ENCODE peak calls at places on chromosomes 12 and 14, in five cellular contexts. Q is PC-9, Z is foreskin keratinocyte, B is aorta, Y is suprapubic skin. P is an unnamed sample.

GRCh38 chr14:92121207-92121669 is 268 bp downstream of the NDUFB1 start:
- DNase-seq in Z (peak), B (peak), Y (no peak), Q (no peak), P (no peak)

GRCh38 chr12:4284306-4284705 is 10.7 kb downstream of the CCND2 start:
- DNase-seq in B (no peak), Q (no peak), Y (no peak), Z (no peak), P (no peak)

GRCh38 chr12:88578821-88579518 is 1.3 kb downstream of the KITLG start:
- DNase-seq in Z (no peak), Y (no peak), B (no peak), Q (no peak), P (no peak)

GRCh38 chr12:131604146-131604844 is 106.6 kb upstream of the SFSWAP start:
- DNase-seq in Z (no peak), Y (no peak), B (no peak), Q (no peak), P (no peak)

GRCh38 chr12:99670635-99671034 is 23.1 kb downstream of the GARIN6 start:
- DNase-seq in B (no peak), Y (no peak), Q (no peak), Z (peak), P (no peak)

GRCh38 chr12:10661338-10661737 is 12.5 kb downstream of the STYK1 start:
- DNase-seq in Y (no peak), B (no peak), Z (no peak), Q (peak), P (peak)

GRCh38 chr12:119183942-119184695 is 5.4 kb downstream of the HSPB8 start:
- DNase-seq in Y (no peak), Q (no peak), B (peak), Z (no peak), P (no peak)

GRCh38 chr12:101697930-101698781 is 716 bp downstream of the CHPT1 start:
- DNase-seq in B (peak), Q (no peak), Z (no peak), Y (peak), P (no peak)

GRCh38 chr14:64541971-64542838 is 1.7 kb downstream of the HSPA2 start:
- DNase-seq in Q (no peak), B (peak), Z (no peak), Y (peak), P (no peak)
- H3K27ac ChIP-seq in Q (no peak), B (no peak), Z (peak), Y (no peak), P (no peak)

GRCh38 chr12:11819643-11820042 is 170.2 kb downstream of the ETV6 start:
- DNase-seq in B (no peak), Q (no peak), Z (no peak), Y (no peak), P (no peak)
- H3K27ac ChIP-seq in B (no peak), Q (no peak), Z (no peak), Y (no peak), P (no peak)

GRCh38 chr12:128819293-128820144 is 4.2 kb downstream of the SLC15A4 start:
- DNase-seq in Q (no peak), B (no peak), Y (peak), Z (no peak), P (no peak)

GRCh38 chr12:128818065-128819022 is 5.4 kb downstream of the SLC15A4 start:
- DNase-seq in Z (peak), B (peak), Q (no peak), Y (peak), P (no peak)

GRCh38 chr12:128816643-128816920 is 7.2 kb downstream of the SLC15A4 start:
- DNase-seq in B (no peak), Z (no peak), Q (no peak), Y (peak), P (no peak)

GRCh38 chr12:128815779-128816642 is 7.7 kb downstream of the SLC15A4 start:
- DNase-seq in B (no peak), Z (no peak), Y (no peak), Q (no peak), P (no peak)

DNA sequence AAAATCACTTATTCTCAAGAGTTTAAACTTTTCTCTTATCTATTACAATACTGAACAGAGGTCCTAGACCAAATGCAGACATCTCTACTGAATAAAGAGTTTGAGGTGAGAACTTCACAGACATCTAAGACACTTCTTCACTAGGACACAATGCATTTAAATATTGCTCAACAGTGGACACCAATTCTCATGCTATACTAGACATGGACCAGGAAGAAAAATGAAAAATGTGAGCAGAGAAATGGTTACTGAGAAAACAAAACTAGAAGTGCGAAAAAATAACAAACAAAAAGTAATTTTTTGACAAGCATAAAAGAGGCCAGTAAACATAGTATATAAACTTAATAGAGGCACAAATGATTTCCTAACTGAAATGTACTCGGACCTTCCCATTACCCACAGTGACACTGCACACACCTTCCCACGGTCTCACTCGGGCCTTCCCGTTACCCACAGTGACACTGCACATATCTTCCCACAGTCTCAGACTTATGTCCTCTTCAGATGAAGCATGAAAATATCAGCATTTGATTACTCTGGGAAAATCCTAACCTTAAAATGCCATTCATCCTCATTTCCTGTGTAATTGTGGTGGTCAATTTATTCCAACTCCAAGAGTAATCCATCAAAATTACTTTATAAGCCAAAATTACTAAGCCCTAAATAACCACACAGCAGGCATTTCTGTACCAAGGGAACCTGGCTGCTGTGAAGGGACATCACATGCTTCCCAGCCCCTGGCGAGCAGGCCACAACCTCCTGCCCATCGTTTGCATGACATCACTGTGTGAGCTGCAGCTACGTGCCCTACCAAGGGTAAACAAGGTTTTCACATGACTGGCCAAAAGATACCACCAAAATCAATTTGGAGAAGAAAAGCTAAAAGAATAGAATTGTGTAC is 6.4 kb downstream of the SLC15A4 start:
- DNase-seq in B (peak), Q (no peak), Y (peak), Z (no peak), P (no peak)
- H3K27ac ChIP-seq in B (peak), Q (no peak), Y (peak), Z (no peak), P (peak)

DNA sequence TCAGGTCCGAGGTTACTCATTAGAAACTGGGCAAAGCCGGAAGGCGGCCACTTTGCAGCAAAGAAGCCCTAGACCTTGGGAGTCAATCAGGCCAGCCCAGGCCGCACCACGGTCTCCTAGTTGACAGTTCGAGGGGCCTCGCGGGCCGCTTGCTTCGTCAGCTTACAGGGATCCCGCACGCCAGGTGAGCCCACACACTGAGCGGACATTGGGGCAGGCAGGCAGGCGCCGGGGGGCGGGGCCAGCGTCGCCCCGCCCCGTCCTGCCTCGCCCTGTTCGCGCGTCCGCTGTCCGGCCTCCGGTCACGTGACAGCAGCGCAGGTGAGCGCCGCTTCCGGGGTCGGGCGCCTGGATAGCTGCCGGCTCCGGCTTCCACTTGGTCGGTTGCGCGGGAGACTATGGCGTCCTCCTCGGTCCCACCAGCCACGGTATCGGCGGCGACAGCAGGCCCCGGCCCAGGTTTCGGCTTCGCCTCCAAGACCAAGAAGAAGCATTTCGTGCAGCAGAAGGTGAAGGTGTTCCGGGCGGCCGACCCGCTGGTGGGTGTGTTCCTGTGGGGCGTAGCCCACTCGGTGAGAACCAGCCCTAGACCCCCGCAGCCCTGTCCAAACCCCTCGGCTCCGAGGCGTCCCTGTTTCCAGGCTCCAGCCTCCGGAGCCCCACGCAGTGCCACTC is at the start of gene PIP4K2C:
- DNase-seq in B (peak), Y (peak), Z (peak), Q (peak), P (no peak)
- H3K27ac ChIP-seq in B (peak), Y (peak), Z (peak), Q (no peak), P (peak)